ENCODE peak calls at places on chromosomes 16 and 17, in five cellular contexts. P is HCT116, I is fibroblast of lung, V is GM10248, R is GM06990. Q is an unnamed sample.

GRCh38 chr17:6749519-6749918 is 6.3 kb upstream of the XAF1 start:
- DNase-seq in P (no peak), I (peak), V (no peak), R (no peak), Q (no peak)

GRCh38 chr16:84477661-84478060 is 26.8 kb downstream of the MEAK7 start:
- DNase-seq in P (no peak), I (no peak), V (no peak), R (no peak), Q (no peak)

GRCh38 chr16:52469775-52470174 is 77.2 kb downstream of the TOX3 start:
- DNase-seq in P (no peak), I (no peak), V (no peak), R (no peak), Q (no peak)

GRCh38 chr17:3529817-3530741 is 27.5 kb downstream of the TRPV3 start:
- DNase-seq in P (no peak), I (peak), V (no peak), R (no peak), Q (no peak)

GRCh38 chr17:80984749-80985148 is 6.9 kb upstream of the CHMP6 start:
- DNase-seq in P (peak), I (peak), V (no peak), R (no peak), Q (no peak)

GRCh38 chr16:31513126-31513525 is 4.9 kb upstream of the RUSF1 start:
- DNase-seq in P (no peak), I (peak), V (no peak), R (no peak), Q (no peak)

GRCh38 chr16:9518054-9518453 is 426.6 kb downstream of the HAPSTR1 start:
- DNase-seq in P (no peak), I (no peak), V (no peak), R (no peak), Q (no peak)

GRCh38 chr16:11585460-11586374 is 1.0 kb downstream of the LITAF start:
- DNase-seq in P (no peak), I (peak), V (no peak), R (peak), Q (no peak)

GRCh38 chr16:19757762-19758595 is 39.9 kb downstream of the IQCK start:
- DNase-seq in P (no peak), I (peak), V (no peak), R (no peak), Q (no peak)

GRCh38 chr17:19237389-19238166 is 412 bp downstream of the EPN2 start:
- DNase-seq in P (no peak), I (no peak), V (peak), R (peak), Q (no peak)

GRCh38 chr16:69494993-69495392 is 70.6 kb downstream of the CYB5B start:
- DNase-seq in P (peak), I (peak), V (peak), R (no peak), Q (no peak)

GRCh38 chr16:48489376-48489775 is 104.2 kb upstream of the SIAH1 start:
- DNase-seq in P (no peak), I (no peak), V (no peak), R (no peak), Q (no peak)

GRCh38 chr17:48438662-48439061 is 8.6 kb upstream of the SKAP1 start:
- DNase-seq in P (no peak), I (no peak), V (no peak), R (no peak), Q (no peak)

DNA sequence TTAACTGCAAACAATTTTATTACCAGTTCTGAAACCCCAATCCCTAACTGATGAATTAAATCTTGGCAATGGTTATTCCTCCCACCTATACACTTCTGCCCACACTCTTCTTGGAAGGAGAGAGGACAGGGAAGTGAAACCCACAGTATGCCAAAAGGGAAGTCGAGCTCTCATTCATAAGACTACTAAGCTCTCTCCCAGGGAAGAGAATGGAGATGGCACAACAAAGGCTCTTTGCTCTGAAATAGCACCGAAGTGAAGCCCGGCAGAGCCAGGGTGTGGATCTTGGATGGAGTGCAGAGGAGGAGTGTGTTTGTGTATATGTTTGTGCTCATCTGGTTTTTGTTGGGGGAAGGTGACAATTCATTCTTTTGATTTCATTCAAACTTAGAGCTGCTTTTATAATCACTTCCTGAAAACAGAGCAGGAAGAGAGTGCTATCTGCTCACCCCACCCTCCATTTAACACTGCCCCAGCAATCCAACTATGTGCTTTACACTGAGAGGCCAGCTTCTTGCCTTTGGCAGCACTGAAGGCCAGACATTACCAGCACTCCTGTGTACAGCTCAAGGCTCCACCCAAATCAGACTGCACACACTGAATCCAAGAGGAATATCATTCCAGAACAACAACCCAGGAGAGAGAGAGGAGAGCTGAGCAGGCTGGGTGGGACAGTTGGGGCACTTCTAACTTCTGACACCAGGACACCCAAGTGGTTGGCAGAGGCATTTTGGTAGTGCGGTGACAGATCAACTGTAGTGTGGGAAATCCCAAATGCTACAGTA is 68.8 kb downstream of the HIC1 start:
- DNase-seq in P (no peak), I (no peak), V (peak), R (peak), Q (no peak)
- TF ChIP-seq CTCF in P (no peak), I (no peak), V (no peak), R (no peak), Q (no peak)

DNA sequence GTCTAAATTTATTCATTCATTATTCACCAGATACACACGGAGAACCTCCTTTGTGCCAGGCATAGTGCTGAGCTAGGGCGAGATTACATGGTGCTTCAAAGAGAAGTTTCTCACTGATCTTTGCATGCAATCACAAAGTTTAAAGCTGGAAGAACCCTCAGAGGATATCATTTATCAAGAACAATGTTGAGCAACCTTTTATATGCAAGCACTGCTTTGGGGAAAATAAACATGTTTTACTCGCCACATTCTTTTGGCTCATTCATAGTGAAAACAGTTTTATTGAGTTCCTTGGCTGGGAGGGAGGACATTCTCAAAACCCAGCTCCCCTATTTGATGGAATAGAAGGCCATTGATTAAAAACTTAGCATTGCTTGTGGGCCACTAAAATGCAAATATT is 49.8 kb upstream of the XYLT1 start:
- DNase-seq in P (no peak), I (peak), V (no peak), R (no peak), Q (no peak)
- TF ChIP-seq CTCF in P (no peak), I (no peak), V (no peak), R (no peak), Q (no peak)

GRCh38 chr16:27756206-27756970 is 206.4 kb downstream of the KATNIP start:
- DNase-seq in P (no peak), I (no peak), V (no peak), R (no peak), Q (no peak)

GRCh38 chr16:27751676-27752075 is 201.7 kb downstream of the KATNIP start:
- DNase-seq in P (no peak), I (no peak), V (no peak), R (no peak), Q (no peak)

GRCh38 chr16:27752241-27752640 is 202.3 kb downstream of the KATNIP start:
- DNase-seq in P (no peak), I (no peak), V (no peak), R (no peak), Q (no peak)

GRCh38 chr16:27753563-27753962 is 203.6 kb downstream of the KATNIP start:
- DNase-seq in P (no peak), I (no peak), V (no peak), R (no peak), Q (no peak)

DNA sequence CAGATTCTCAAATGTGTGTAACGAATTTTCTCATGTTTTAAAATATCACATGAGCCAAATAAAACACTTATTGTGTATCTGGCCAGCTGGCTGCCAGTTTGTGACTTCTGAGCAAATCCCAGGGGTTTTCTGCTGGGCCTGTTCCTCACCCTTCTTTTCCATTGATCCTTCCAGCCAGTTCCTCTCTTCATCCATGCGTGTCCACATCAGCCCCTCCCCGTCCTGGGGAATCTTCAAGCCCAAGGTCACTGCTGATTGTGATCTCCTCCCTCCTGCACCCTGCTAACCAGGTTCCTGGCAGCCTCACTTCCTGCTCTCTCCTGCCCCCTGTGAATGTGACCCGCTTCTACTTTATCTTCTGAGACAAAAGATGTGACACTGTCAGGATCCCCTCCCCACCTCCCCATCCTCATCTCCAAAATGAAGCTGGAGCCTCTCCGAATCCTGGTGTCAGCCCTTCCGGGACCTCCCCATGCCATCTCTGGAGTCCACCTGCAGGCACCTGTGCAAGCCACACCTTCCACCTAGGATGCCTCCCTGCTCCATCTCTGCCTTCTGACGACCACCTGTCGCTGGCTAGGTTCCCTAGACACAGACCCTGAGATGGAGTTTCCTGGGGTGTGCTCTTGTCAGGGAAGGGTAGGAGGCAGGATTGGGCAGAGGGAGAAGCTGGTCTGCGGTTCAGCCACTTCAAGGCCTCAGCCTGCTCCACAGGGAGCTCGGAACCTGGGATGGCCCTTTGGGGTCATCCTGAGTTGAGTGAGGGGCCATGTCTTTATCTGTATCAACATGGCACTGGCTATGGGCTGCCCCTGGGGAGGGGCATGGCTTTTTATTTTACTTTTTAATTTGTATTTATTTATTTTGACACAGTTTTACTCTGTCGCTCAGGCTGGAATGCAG is 205.1 kb downstream of the KATNIP start:
- DNase-seq in P (no peak), I (no peak), V (no peak), R (no peak), Q (no peak)
- TF ChIP-seq CTCF in P (no peak), I (no peak), V (no peak), R (no peak), Q (no peak)

GRCh38 chr17:77215281-77215680 is 74.5 kb downstream of the SEC14L1 start:
- DNase-seq in P (no peak), I (no peak), V (no peak), R (no peak), Q (no peak)

GRCh38 chr17:77212833-77213777 is 72.3 kb downstream of the SEC14L1 start:
- DNase-seq in P (no peak), I (no peak), V (no peak), R (no peak), Q (no peak)

GRCh38 chr17:77214328-77214727 is 73.6 kb downstream of the SEC14L1 start:
- DNase-seq in P (no peak), I (no peak), V (no peak), R (no peak), Q (no peak)

GRCh38 chr17:77213778-77214132 is 73.0 kb downstream of the SEC14L1 start:
- DNase-seq in P (no peak), I (no peak), V (no peak), R (no peak), Q (no peak)

GRCh38 chr17:77214743-77215142 is 74.0 kb downstream of the SEC14L1 start:
- DNase-seq in P (peak), I (peak), V (no peak), R (no peak), Q (no peak)
- TF ChIP-seq CTCF in P (peak), I (peak), V (peak), R (peak), Q (peak)

GRCh38 chr17:66198242-66198641 is 6.3 kb upstream of the CEP112 start:
- DNase-seq in P (no peak), I (no peak), V (no peak), R (no peak), Q (no peak)
- TF ChIP-seq CTCF in P (no peak), I (no peak), V (no peak), R (no peak), Q (no peak)

DNA sequence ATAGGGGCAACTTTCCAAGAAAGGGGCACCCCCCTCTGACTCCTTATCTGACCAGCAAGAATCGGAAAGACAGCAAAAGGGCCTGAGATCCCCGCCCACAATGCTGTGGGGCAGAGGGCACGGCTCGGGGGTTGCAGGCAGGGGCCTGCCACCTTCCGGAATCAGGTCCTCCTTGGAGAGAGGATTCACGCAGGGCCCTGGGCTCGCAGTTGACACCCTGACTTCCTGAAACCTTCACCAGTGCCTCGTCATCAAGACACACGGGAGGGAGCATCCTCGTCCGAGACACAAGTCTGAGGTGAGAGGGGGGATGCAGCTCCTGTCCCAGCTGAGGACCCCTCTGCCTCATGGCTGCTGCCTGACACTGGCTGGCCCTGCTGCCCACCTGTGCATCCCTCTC is 81.2 kb downstream of the LMF1 start:
- DNase-seq in P (no peak), I (no peak), V (no peak), R (no peak), Q (no peak)
- TF ChIP-seq CTCF in P (no peak), I (no peak), V (no peak), R (no peak), Q (no peak)

GRCh38 chr16:79008036-79008868 is 592.3 kb downstream of the MAF start:
- DNase-seq in P (no peak), I (no peak), V (no peak), R (no peak), Q (no peak)
- TF ChIP-seq CTCF in P (no peak), I (no peak), V (no peak), R (no peak), Q (no peak)

DNA sequence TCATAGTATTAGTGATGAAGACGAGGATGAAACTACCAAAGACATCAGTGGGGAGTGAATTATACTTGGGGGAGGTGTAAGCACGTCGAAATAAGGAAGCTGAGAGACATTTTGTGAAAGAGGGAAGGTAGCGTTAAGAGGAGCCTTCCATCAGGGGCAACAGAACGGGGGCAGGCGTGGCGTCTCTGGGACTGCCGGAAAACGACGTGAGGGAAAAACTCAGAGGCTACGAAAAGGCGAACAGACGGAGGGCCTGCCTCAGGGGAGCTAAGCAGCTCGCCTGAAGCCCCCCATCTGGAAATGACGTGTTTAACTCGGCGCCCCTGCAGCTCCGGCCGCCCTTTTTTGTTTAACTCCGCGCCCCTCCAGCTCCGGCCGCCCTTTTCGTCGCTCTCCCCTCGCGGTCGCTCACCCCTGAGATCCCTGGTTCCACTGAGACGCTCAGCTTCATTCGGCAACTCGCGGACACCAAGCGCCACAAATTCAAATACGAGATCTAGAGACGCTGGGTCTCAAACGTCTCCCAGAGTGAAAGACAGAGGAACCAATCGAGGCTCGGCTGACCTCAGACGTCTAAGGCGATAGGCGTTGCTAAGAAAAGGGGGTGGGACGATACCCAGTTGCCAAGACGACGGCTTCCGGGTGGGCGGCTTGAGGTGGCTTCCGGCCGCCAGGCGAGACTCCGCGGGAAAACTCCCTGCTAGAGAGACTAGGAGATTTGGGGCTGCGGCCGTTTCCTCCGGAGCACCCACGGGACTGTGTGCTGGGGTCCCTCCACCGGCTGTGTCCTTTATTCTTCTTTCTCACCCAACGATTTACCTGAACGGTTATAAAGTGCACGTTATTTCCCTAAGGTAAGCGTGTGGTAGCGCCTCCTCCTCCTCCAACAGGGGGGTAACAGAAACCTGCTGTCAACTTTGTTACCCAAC is 383.2 kb downstream of the ZFHX3 start:
- DNase-seq in P (peak), I (peak), V (peak), R (peak), Q (peak)
- TF ChIP-seq CTCF in P (no peak), I (no peak), V (no peak), R (no peak), Q (no peak)

GRCh38 chr17:77266891-77267341 is 126.1 kb downstream of the SEC14L1 start:
- DNase-seq in P (no peak), I (peak), V (no peak), R (no peak), Q (no peak)
- TF ChIP-seq CTCF in P (peak), I (peak), V (no peak), R (peak), Q (peak)